ENCODE peak calls at places on chromosome 17, in four cellular contexts. W, H, V and B are unnamed samples.
A peak's percentile ranks its signal among the peaks of the same experiment; 100 is the strongest.

GRCh38 chr17:9179602-9180001 is 158.3 kb downstream of the NTN1 start:
- DNase-seq in W (no peak), H (peak; percentile 36), V (no peak), B (no peak)

GRCh38 chr17:962166-962565 is 17.4 kb downstream of the NXN start:
- DNase-seq in W (no peak), H (no peak), V (no peak), B (no peak)

GRCh38 chr17:83058478-83059167 is 20.8 kb upstream of the METRNL start:
- DNase-seq in W (no peak), H (no peak), V (no peak), B (no peak)

GRCh38 chr17:14926526-14927122 is 338.5 kb downstream of the PMP22 start:
- DNase-seq in W (peak; percentile 26), H (peak; percentile 45), V (peak; percentile 60), B (peak; percentile 41)

GRCh38 chr17:77654296-77654695 is 304.2 kb upstream of the TNRC6C start:
- DNase-seq in W (no peak), H (no peak), V (no peak), B (no peak)

GRCh38 chr17:81206166-81206565 is 16.6 kb downstream of the CEP131 start:
- DNase-seq in W (no peak), H (no peak), V (no peak), B (no peak)

GRCh38 chr17:2435181-2435741 is 34.4 kb upstream of the MNT start:
- DNase-seq in W (no peak), H (peak; percentile 61), V (no peak), B (no peak)

GRCh38 chr17:47694018-47694817 is at the start of gene TBKBP1:
- DNase-seq in W (peak; percentile 43), H (peak; percentile 85), V (no peak), B (peak; percentile 67)

GRCh38 chr17:26962255-26963162 is 331.4 kb upstream of the WSB1 start:
- DNase-seq in W (no peak), H (no peak), V (no peak), B (peak; percentile 1)

GRCh38 chr17:53058031-53058430 is 764.7 kb upstream of the KIF2B start:
- DNase-seq in W (no peak), H (no peak), V (no peak), B (no peak)

GRCh38 chr17:8445536-8445935 is 9.9 kb downstream of the NDEL1 start:
- DNase-seq in W (no peak), H (no peak), V (no peak), B (no peak)

GRCh38 chr17:4901108-4901647 is 1.7 kb downstream of the CHRNE start:
- DNase-seq in W (no peak), H (no peak), V (no peak), B (no peak)

GRCh38 chr17:75749545-75750389 is 15.2 kb downstream of the GALK1 start:
- DNase-seq in W (peak; percentile 89), H (peak; percentile 91), V (peak; percentile 75), B (peak; percentile 89)

GRCh38 chr17:17468217-17469010 is 8.4 kb upstream of the MED9 start:
- DNase-seq in W (no peak), H (no peak), V (no peak), B (no peak)

GRCh38 chr17:10624966-10625365 is 32.1 kb downstream of the MYH3 start:
- DNase-seq in W (no peak), H (no peak), V (no peak), B (no peak)

GRCh38 chr17:28473542-28473941 is at the start of gene SLC13A2:
- DNase-seq in W (peak; percentile 64), H (peak; percentile 10), V (no peak), B (no peak)

GRCh38 chr17:27158390-27158789 is 135.5 kb upstream of the WSB1 start:
- DNase-seq in W (no peak), H (no peak), V (no peak), B (peak; percentile 1)

GRCh38 chr17:80029235-80029974 is 6.3 kb downstream of the TBC1D16 start:
- DNase-seq in W (peak; percentile 68), H (no peak), V (no peak), B (no peak)

GRCh38 chr17:80028030-80028429 is 7.6 kb downstream of the TBC1D16 start:
- DNase-seq in W (no peak), H (no peak), V (no peak), B (no peak)

GRCh38 chr17:80031691-80032480 is 3.8 kb downstream of the TBC1D16 start:
- DNase-seq in W (no peak), H (no peak), V (peak; percentile 12), B (no peak)

GRCh38 chr17:80032614-80033171 is 3.0 kb downstream of the TBC1D16 start:
- DNase-seq in W (no peak), H (no peak), V (no peak), B (no peak)

DNA sequence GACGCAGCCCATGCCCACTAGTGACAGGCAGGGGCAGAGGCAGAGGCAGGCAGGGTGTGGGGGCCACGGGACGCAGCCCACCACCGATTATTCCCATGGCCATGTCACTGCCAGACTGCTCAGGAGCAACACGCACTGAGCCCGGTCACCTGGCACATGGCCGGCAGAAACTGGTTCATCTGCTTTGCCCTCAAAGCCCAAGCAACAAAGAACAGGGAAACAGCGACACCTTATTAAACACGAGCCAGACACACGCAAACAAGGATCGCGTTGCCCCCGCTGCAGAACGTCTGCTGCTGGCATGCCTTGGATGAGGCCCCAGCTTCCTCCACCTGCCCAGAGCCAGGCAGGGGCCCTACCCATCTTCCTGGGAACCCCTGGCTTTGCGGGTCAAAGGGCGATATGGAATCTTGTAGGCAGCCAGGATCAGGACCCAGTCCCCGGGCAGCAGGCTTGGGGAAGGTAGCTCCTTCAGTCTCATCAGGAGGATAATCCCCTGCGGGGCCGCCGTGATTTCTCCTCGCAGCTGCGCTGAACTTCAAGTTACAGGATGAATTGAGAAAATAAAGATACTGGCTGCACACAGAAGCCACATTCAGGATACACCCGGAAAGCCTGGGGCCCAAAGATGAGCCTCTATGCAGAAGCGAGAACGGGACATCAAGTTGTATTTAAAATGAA is 4.8 kb downstream of the TBC1D16 start:
- DNase-seq in W (peak; percentile 74), H (no peak), V (no peak), B (no peak)
- TF ChIP-seq CTCF in W (no peak), H (no peak), V (no peak), B (no peak)

DNA sequence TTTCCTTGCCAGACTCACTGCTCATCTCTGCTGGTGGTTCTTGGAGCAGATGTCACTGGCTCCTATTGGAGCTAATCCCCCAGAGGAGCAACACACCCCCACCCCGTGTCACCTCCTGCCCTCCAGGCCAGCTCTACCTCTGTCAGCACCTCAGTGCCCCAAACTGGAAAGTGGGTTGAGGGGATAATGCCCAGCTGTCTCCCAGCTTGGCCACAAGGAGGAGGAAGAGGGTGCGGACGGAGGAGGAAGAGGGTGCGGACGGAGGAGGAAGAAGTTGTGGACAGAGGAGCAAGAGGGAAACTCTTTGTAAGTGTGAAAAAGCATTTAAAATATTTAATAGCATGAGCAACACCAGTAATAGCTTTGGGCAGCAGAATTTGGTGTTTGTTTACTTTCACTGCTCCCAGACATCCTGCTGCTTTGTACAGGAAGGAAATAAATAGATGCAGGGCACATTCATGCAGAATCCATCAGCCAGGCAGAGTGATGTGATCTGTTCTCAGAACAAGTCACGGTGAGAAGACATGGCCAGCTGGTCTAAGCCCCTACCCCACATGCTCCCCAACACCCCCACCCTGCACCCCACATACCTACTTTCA is 82.5 kb downstream of the C17orf67 start:
- DNase-seq in W (no peak), H (no peak), V (no peak), B (no peak)
- TF ChIP-seq CTCF in W (no peak), H (no peak), V (no peak), B (no peak)

GRCh38 chr17:74085434-74085833 is 118.0 kb upstream of the RPL38 start:
- DNase-seq in W (no peak), H (peak; percentile 52), V (peak; percentile 10), B (no peak)
- TF ChIP-seq CTCF in W (no peak), H (peak; percentile 52), V (peak; percentile 27), B (no peak)

GRCh38 chr17:38667099-38667786 is 7.5 kb downstream of the EPOP start:
- DNase-seq in W (peak; percentile 66), H (peak; percentile 82), V (peak; percentile 62), B (peak; percentile 83)
- TF ChIP-seq CTCF in W (peak; percentile 98), H (peak; percentile 96), V (peak; percentile 99), B (peak; percentile 99)

GRCh38 chr17:64747938-64748540 is 85.9 kb upstream of the SMURF2 start:
- DNase-seq in W (no peak), H (no peak), V (no peak), B (no peak)
- TF ChIP-seq CTCF in W (no peak), H (no peak), V (no peak), B (no peak)